ENCODE peak calls at places on chromosomes 7 and 10, in four cellular contexts. One of them, this sample, is unnamed.

GRCh38 chr7:151866761-151867650 is 9.9 kb downstream of the PRKAG2 start:
- DNase-seq in transverse colon: no peak
- DNase-seq in endothelial cell of umbilical vein: no peak
- DNase-seq in esophagus squamous epithelium: no peak
- DNase-seq in this sample: no peak

GRCh38 chr7:10934292-10934691 is 39.4 kb upstream of the PHF14 start:
- DNase-seq in transverse colon: no peak
- DNase-seq in endothelial cell of umbilical vein: no peak
- DNase-seq in esophagus squamous epithelium: no peak
- DNase-seq in this sample: no peak

GRCh38 chr10:72061491-72061890 is 26.9 kb downstream of the SPOCK2 start:
- DNase-seq in transverse colon: no peak
- DNase-seq in endothelial cell of umbilical vein: no peak
- DNase-seq in esophagus squamous epithelium: no peak
- DNase-seq in this sample: no peak

GRCh38 chr7:3162286-3162685 is 118.6 kb upstream of the CARD11 start:
- DNase-seq in transverse colon: no peak
- DNase-seq in endothelial cell of umbilical vein: no peak
- DNase-seq in esophagus squamous epithelium: no peak
- DNase-seq in this sample: no peak

GRCh38 chr7:79593819-79594218 is 140.4 kb upstream of the MAGI2 start:
- DNase-seq in transverse colon: no peak
- DNase-seq in endothelial cell of umbilical vein: peak; percentile 73
- DNase-seq in esophagus squamous epithelium: no peak
- DNase-seq in this sample: no peak

GRCh38 chr7:88226886-88227516 is 7.2 kb upstream of the SRI start:
- DNase-seq in transverse colon: peak; percentile 83
- DNase-seq in endothelial cell of umbilical vein: peak; percentile 74
- DNase-seq in esophagus squamous epithelium: no peak
- DNase-seq in this sample: no peak

GRCh38 chr10:6537704-6538103 is 42.4 kb downstream of the PRKCQ start:
- DNase-seq in transverse colon: no peak
- DNase-seq in endothelial cell of umbilical vein: no peak
- DNase-seq in esophagus squamous epithelium: no peak
- DNase-seq in this sample: no peak

GRCh38 chr7:125927556-125927955 is 997.9 kb upstream of the POT1 start:
- DNase-seq in transverse colon: no peak
- DNase-seq in endothelial cell of umbilical vein: no peak
- DNase-seq in esophagus squamous epithelium: no peak
- DNase-seq in this sample: no peak

GRCh38 chr7:45642044-45642443 is 67.9 kb downstream of the ADCY1 start:
- DNase-seq in transverse colon: no peak
- DNase-seq in endothelial cell of umbilical vein: no peak
- DNase-seq in esophagus squamous epithelium: no peak
- DNase-seq in this sample: no peak

GRCh38 chr7:140375808-140376730 is 22.3 kb downstream of the SLC37A3 start:
- DNase-seq in transverse colon: no peak
- DNase-seq in endothelial cell of umbilical vein: no peak
- DNase-seq in esophagus squamous epithelium: no peak
- DNase-seq in this sample: no peak

GRCh38 chr10:13201132-13201531 is 33.0 kb downstream of the UCMA start:
- DNase-seq in transverse colon: no peak
- DNase-seq in endothelial cell of umbilical vein: no peak
- DNase-seq in esophagus squamous epithelium: no peak
- DNase-seq in this sample: no peak

GRCh38 chr7:133486-133885 is 58.9 kb upstream of the FAM20C start:
- DNase-seq in transverse colon: no peak
- DNase-seq in endothelial cell of umbilical vein: no peak
- DNase-seq in esophagus squamous epithelium: no peak
- DNase-seq in this sample: no peak

GRCh38 chr10:52217531-52217930 is 96.5 kb upstream of the DKK1 start:
- DNase-seq in transverse colon: no peak
- DNase-seq in endothelial cell of umbilical vein: no peak
- DNase-seq in esophagus squamous epithelium: no peak
- DNase-seq in this sample: no peak

GRCh38 chr10:69953851-69954250 is 98.8 kb upstream of the MACROH2A2 start:
- DNase-seq in transverse colon: no peak
- DNase-seq in endothelial cell of umbilical vein: no peak
- DNase-seq in esophagus squamous epithelium: no peak
- DNase-seq in this sample: no peak

GRCh38 chr7:94763268-94763667 is 107.3 kb upstream of the SGCE start:
- DNase-seq in transverse colon: no peak
- DNase-seq in endothelial cell of umbilical vein: peak; percentile 12
- DNase-seq in esophagus squamous epithelium: no peak
- DNase-seq in this sample: no peak

GRCh38 chr7:12965767-12966166 is 278.3 kb downstream of the ARL4A start:
- DNase-seq in transverse colon: no peak
- DNase-seq in endothelial cell of umbilical vein: no peak
- DNase-seq in esophagus squamous epithelium: no peak
- DNase-seq in this sample: no peak

GRCh38 chr7:37040330-37040729 is 316.0 kb upstream of the AOAH start:
- DNase-seq in transverse colon: no peak
- DNase-seq in endothelial cell of umbilical vein: no peak
- DNase-seq in esophagus squamous epithelium: no peak
- DNase-seq in this sample: no peak

GRCh38 chr10:4384254-4384653 is 441.8 kb upstream of the AKR1E2 start:
- DNase-seq in transverse colon: no peak
- DNase-seq in endothelial cell of umbilical vein: peak; percentile 89
- DNase-seq in esophagus squamous epithelium: no peak
- DNase-seq in this sample: no peak

GRCh38 chr7:69211336-69211735 is 386.9 kb upstream of the AUTS2 start:
- DNase-seq in transverse colon: no peak
- DNase-seq in endothelial cell of umbilical vein: no peak
- DNase-seq in esophagus squamous epithelium: no peak
- DNase-seq in this sample: no peak

GRCh38 chr7:34842782-34843181 is 184.8 kb downstream of the NPSR1 start:
- DNase-seq in transverse colon: no peak
- DNase-seq in endothelial cell of umbilical vein: no peak
- DNase-seq in esophagus squamous epithelium: no peak
- DNase-seq in this sample: no peak

GRCh38 chr10:62651341-62651740 is 153.2 kb upstream of the ADO start:
- DNase-seq in transverse colon: no peak
- DNase-seq in endothelial cell of umbilical vein: no peak
- DNase-seq in esophagus squamous epithelium: no peak
- DNase-seq in this sample: no peak

GRCh38 chr10:98673156-98673765 is 226.5 kb upstream of the HPS1 start:
- DNase-seq in transverse colon: no peak
- DNase-seq in endothelial cell of umbilical vein: no peak
- DNase-seq in esophagus squamous epithelium: no peak
- DNase-seq in this sample: no peak

GRCh38 chr10:88271736-88272135 is 311.4 kb downstream of the RNLS start:
- DNase-seq in transverse colon: no peak
- DNase-seq in endothelial cell of umbilical vein: no peak
- DNase-seq in esophagus squamous epithelium: no peak
- DNase-seq in this sample: no peak

GRCh38 chr7:105776068-105776790 is 100.2 kb downstream of the ATXN7L1 start:
- DNase-seq in transverse colon: peak; percentile 39
- DNase-seq in endothelial cell of umbilical vein: peak; percentile 47
- DNase-seq in esophagus squamous epithelium: no peak
- DNase-seq in this sample: no peak

GRCh38 chr10:131239926-131240325 is 71.6 kb downstream of the TCERG1L start:
- DNase-seq in transverse colon: no peak
- DNase-seq in endothelial cell of umbilical vein: no peak
- DNase-seq in esophagus squamous epithelium: no peak
- DNase-seq in this sample: no peak

GRCh38 chr10:8767616-8768015 is 713.1 kb downstream of the GATA3 start:
- DNase-seq in transverse colon: no peak
- DNase-seq in endothelial cell of umbilical vein: no peak
- DNase-seq in esophagus squamous epithelium: no peak
- DNase-seq in this sample: no peak

GRCh38 chr10:122849900-122850605 is 4.4 kb upstream of the CUZD1 start:
- DNase-seq in transverse colon: no peak
- DNase-seq in endothelial cell of umbilical vein: peak; percentile 66
- DNase-seq in esophagus squamous epithelium: no peak
- DNase-seq in this sample: no peak

GRCh38 chr7:158950914-158951635 is 94.7 kb downstream of the DYNC2I1 start:
- DNase-seq in transverse colon: no peak
- DNase-seq in endothelial cell of umbilical vein: no peak
- DNase-seq in esophagus squamous epithelium: no peak
- DNase-seq in this sample: no peak

GRCh38 chr10:133384071-133384470 is 5.0 kb downstream of the PAOX start:
- DNase-seq in transverse colon: no peak
- DNase-seq in endothelial cell of umbilical vein: no peak
- DNase-seq in esophagus squamous epithelium: no peak
- DNase-seq in this sample: no peak

DNA sequence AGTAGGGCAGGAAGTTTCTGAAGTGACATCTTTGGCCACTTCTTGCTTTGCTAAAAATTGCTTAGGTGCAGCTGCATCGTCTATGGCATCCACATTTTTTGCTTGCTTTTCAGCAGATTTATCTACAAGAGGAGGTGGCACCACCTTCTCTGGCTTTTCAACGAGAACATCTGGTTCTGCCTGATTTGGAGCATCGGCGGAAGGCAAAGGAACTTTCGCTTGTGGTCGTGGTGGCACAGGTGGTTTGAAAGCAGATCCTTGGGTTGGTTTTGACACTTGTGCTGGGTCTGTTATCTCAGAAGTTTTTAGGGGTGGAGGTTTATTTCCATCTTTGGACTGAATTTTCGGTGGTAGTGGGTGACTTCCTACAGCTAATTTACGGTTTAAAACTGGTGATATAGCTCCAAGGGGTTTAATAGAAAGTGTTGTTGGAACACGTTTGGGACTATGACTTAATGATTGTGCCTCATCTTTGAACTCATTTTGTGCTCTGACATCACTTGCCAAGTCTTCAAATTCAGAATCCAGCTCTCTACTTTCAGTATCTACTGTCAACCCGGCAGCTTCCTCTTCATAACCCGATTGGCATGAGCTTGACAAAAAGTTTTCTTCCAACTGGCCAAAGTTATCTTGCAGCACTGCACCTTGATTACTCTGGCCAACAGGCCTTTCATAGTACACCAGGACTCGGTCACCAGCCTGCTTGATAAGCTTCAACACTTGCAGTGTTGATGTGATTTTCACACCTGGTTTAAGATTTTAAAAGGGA is 44.0 kb downstream of the SLC18A2 start:
- DNase-seq in transverse colon: no peak
- DNase-seq in endothelial cell of umbilical vein: no peak
- DNase-seq in esophagus squamous epithelium: no peak
- DNase-seq in this sample: no peak
- H3K4me3 ChIP-seq in transverse colon: no peak overlapping the region
- H3K4me3 ChIP-seq in endothelial cell of umbilical vein: no peak overlapping the region
- H3K4me3 ChIP-seq in esophagus squamous epithelium: no peak overlapping the region
- H3K4me3 ChIP-seq in this sample: no peak overlapping the region

DNA sequence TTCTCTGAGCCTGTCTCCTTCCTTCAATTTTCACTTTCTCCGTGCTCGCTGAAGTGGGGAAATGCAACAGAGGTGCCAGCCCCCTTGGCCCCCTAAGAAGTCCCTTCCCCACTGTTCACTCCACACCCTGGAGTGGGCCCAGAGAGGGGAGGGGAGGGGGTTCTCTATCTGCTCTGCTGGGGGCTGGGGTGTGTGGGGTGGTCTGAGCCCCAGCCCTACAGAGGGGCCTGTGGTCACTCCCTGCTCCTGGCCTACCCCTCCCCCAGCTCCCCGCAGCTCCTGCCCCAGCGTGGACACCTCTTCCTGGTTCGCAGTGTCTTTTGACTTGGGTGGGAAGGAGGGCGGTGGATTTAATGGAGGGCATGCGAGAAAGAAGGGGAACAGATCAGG is 989 bp downstream of the LZTS2 start:
- DNase-seq in transverse colon: peak; percentile 25
- DNase-seq in endothelial cell of umbilical vein: peak; percentile 15
- DNase-seq in esophagus squamous epithelium: no peak
- DNase-seq in this sample: no peak
- H3K4me1 ChIP-seq in transverse colon: peaks cover 14% of the 10 kb centered on the region
- H3K4me1 ChIP-seq in endothelial cell of umbilical vein: peaks cover 33% of the 10 kb centered on the region
- H3K4me1 ChIP-seq in esophagus squamous epithelium: peaks cover 34% of the 10 kb centered on the region
- H3K4me1 ChIP-seq in this sample: peaks cover 23% of the 10 kb centered on the region

GRCh38 chr10:99916776-99917175 is 93.0 kb downstream of the DNMBP start:
- DNase-seq in transverse colon: no peak
- DNase-seq in endothelial cell of umbilical vein: no peak
- DNase-seq in esophagus squamous epithelium: no peak
- DNase-seq in this sample: no peak

GRCh38 chr10:99920901-99921300 is 88.8 kb downstream of the DNMBP start:
- DNase-seq in transverse colon: no peak
- DNase-seq in endothelial cell of umbilical vein: peak; percentile 94
- DNase-seq in esophagus squamous epithelium: no peak
- DNase-seq in this sample: no peak

GRCh38 chr10:99920486-99920885 is 89.3 kb downstream of the DNMBP start:
- DNase-seq in transverse colon: peak; percentile 59
- DNase-seq in endothelial cell of umbilical vein: no peak
- DNase-seq in esophagus squamous epithelium: no peak
- DNase-seq in this sample: no peak

GRCh38 chr10:99915414-99915813 is 94.3 kb downstream of the DNMBP start:
- DNase-seq in transverse colon: no peak
- DNase-seq in endothelial cell of umbilical vein: no peak
- DNase-seq in esophagus squamous epithelium: no peak
- DNase-seq in this sample: no peak

DNA sequence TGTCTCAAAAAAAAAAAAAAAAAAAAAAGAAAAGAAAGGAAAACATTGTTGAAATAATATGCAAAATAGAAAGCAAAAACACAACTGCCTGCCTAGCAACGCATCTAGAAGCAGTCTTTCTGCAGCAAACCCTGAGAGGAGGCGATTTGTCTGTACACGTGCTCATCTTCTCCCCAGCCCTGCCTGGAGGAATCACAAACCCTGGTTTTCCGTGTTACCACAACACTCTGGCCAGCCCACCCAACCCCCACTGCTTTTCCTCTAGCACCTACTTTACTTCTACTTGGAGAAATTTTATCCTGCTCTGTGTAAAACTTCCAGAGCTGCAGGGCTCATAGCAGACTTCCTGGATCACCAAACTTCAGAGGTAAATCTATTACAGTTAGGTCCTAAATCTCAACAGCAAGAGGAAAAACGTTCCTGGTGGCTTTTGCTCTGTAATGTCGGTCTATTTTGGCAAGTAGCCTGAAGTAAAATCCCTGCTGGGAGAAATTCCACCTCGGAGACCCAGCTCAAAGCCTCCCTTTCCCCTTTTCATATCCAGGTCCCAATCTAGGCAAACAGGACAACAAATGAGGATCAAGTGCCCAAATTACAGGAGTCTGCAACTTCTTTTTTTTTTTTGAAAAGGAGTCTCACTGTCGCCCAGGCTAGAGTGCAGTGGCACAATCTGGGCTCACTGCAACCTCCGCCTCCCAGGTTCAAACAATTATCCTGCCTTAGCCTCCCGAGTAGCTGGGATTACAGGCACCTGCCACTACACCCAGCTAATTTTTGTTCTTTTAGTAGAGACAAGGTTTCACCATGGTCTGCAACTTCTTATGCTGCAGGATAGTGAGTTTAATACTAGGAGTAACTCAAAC is 91.6 kb downstream of the DNMBP start:
- DNase-seq in transverse colon: peak; percentile 35
- DNase-seq in endothelial cell of umbilical vein: peak; percentile 90
- DNase-seq in esophagus squamous epithelium: no peak
- DNase-seq in this sample: no peak
- H3K4me3 ChIP-seq in transverse colon: peak overlapping the region; percentile 32
- H3K4me3 ChIP-seq in endothelial cell of umbilical vein: no peak overlapping the region
- H3K4me3 ChIP-seq in esophagus squamous epithelium: peak overlapping the region; percentile 28
- H3K4me3 ChIP-seq in this sample: peak overlapping the region; percentile 32

GRCh38 chr7:150383710-150384397 is 4.7 kb downstream of the ZNF775 start:
- DNase-seq in transverse colon: peak; percentile 87
- DNase-seq in endothelial cell of umbilical vein: no peak
- DNase-seq in esophagus squamous epithelium: no peak
- DNase-seq in this sample: no peak
- H3K4me1 ChIP-seq in transverse colon: peaks cover 29% of the 10 kb centered on the region
- H3K4me1 ChIP-seq in endothelial cell of umbilical vein: peaks cover 5% of the 10 kb centered on the region
- H3K4me1 ChIP-seq in esophagus squamous epithelium: peaks cover 9% of the 10 kb centered on the region
- H3K4me1 ChIP-seq in this sample: peaks cover 9% of the 10 kb centered on the region

GRCh38 chr10:20993387-20994170 is 96.5 kb upstream of the NEBL start:
- DNase-seq in transverse colon: no peak
- DNase-seq in endothelial cell of umbilical vein: no peak
- DNase-seq in esophagus squamous epithelium: no peak
- DNase-seq in this sample: no peak
- H3K4me3 ChIP-seq in transverse colon: no peak overlapping the region
- H3K4me3 ChIP-seq in endothelial cell of umbilical vein: no peak overlapping the region
- H3K4me3 ChIP-seq in esophagus squamous epithelium: no peak overlapping the region
- H3K4me3 ChIP-seq in this sample: no peak overlapping the region